ENCODE peak calls at places on chromosomes 16 and 17, in five cellular contexts. R is breast epithelium; C is CD8-positive, alpha-beta T cell; W is neuronal stem cell; L is left ventricle myocardium inferior. X is an unnamed sample.

GRCh38 chr16:55622930-55623561 is 32.7 kb upstream of the SLC6A2 start:
- DNase-seq in R (no peak), C (no peak), W (no peak), L (no peak), X (peak; percentile 7)

GRCh38 chr16:63361032-63361624 is 1324.9 kb upstream of the CDH8 start:
- DNase-seq in R (no peak), C (no peak), W (peak; percentile 44), L (no peak), X (peak; percentile 52)

GRCh38 chr17:78272181-78272913 is 40.9 kb downstream of the TMEM235 start:
- DNase-seq in R (peak; percentile 90), C (peak; percentile 69), W (no peak), L (peak; percentile 61), X (peak; percentile 47)

GRCh38 chr17:17722081-17722905 is 41.0 kb downstream of the RAI1 start:
- DNase-seq in R (no peak), C (peak; percentile 43), W (no peak), L (no peak), X (no peak)

GRCh38 chr17:4946312-4946976 is 1.9 kb downstream of the PFN1 start:
- DNase-seq in R (no peak), C (no peak), W (no peak), L (no peak), X (no peak)

GRCh38 chr16:72891291-72892227 is 156.4 kb downstream of the ZFHX3 start:
- DNase-seq in R (no peak), C (no peak), W (no peak), L (no peak), X (no peak)

GRCh38 chr17:12256380-12256995 is 235.8 kb downstream of the MAP2K4 start:
- DNase-seq in R (no peak), C (no peak), W (peak; percentile 32), L (no peak), X (peak; percentile 69)

GRCh38 chr16:85029413-85029794 is 1.8 kb downstream of the KIAA0513 start:
- DNase-seq in R (no peak), C (peak; percentile 59), W (no peak), L (no peak), X (peak; percentile 87)

GRCh38 chr17:79483122-79483521 is 127.7 kb downstream of the RBFOX3 start:
- DNase-seq in R (no peak), C (no peak), W (no peak), L (no peak), X (no peak)

GRCh38 chr17:49645654-49646053 is 32.2 kb downstream of the SPOP start:
- DNase-seq in R (no peak), C (no peak), W (no peak), L (no peak), X (no peak)

DNA sequence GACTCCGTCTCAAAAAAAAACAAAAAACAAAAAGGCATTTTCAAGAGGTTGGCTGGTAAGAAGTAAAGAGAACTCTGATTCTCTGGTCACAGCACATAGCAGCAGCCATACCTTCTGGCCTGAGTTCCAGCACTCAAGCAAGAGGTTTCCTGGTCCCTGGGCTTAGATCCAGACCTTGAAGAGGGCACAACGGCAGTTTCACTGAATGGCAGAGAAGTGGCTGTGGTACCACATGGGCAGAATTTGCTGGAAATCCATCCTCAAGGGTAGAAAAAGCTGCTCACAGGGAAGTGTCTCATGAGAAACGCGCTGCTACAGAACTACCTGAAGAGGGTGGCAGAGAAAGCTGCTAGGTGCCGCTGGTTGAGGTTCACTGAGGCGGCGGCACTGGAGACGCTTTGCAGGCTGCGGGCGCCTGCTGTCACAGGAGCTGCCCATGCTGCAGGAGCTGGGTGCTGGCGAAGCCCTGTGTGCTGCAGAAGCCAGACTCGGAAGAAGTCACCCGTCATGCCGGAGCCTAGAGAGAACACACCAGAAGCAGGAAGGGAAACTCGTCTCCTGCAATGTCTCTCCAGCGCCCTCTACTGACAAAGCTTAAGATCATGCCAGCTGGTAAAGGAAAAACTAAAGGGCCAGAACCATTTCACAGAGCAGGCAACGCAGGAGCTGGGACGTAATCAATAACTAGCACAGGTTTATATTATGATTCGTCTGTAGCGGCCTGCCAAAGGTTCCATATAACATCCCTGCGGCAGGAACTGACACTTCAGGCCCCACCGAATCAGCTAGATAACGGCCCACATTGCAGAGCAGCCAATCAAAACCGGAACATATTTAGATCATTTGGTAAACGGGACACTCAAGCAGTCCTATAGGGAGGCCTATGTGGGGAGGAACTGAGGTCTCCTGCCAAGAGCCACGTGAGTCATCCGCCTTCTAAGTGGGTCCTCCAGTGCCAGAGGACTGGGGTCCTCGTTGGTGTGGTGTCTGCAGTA is 5.4 kb upstream of the ZNF213 start:
- DNase-seq in R (peak; percentile 69), C (peak; percentile 82), W (peak; percentile 76), L (peak; percentile 63), X (peak; percentile 74)
- H3K4me1 ChIP-seq in R (peaks cover 14% of the 10 kb centered on the region), C (peaks cover 36% of the 10 kb centered on the region), W (peaks cover 3% of the 10 kb centered on the region), L (peaks cover 64% of the 10 kb centered on the region), X (no peaks in the 10 kb centered on the region)

GRCh38 chr16:352547-353403 is at the start of gene AXIN1:
- DNase-seq in R (peak; percentile 100), C (peak; percentile 100), W (peak; percentile 100), L (peak; percentile 100), X (peak; percentile 94)
- H3K27ac ChIP-seq in R (peak within 1 kb of the TSS; percentile 42), C (peak within 1 kb of the TSS; percentile 47), W (no peak within 1 kb of the TSS), L (peak within 1 kb of the TSS; percentile 77), X (no peak within 1 kb of the TSS)

DNA sequence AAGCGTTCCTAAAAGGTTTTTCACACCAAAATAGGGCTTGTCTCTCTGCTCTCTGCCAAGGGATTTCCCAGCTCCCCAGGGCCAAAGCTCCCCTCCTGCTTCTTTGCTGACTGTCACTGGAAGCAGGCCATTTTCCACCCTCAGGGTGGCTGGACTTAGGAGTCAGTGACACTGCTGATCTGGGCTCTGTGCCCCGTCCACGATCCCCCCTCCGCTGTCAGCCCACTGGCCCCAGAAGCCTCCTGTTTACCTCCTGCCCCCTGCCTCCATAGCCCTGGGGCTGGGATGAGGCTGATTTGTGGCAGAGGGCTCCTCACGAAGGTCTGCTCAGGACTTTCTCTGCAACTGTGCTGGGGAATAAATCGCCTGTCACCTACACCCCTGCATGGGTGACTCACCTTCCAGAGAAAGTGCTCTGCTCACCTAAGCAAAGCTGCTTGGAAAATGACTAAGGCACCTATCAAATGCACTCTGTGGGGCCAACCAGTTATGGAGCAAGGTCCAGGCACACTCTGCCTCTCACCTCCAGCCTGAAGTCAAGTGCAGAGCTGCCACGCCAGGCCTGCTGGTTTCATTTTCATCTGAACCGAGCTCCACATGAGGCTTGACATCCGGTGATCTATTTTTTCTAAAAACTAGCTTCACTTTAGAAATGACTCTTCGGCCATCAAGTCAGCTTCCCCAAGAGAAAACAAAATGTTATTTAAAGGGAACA is 4.9 kb downstream of the MAP3K14 start:
- DNase-seq in R (peak; percentile 68), C (peak; percentile 67), W (no peak), L (peak; percentile 63), X (peak; percentile 99)
- H3K4me1 ChIP-seq in R (peaks cover 50% of the 10 kb centered on the region), C (peaks cover 76% of the 10 kb centered on the region), W (peaks cover 3% of the 10 kb centered on the region), L (peaks cover 99% of the 10 kb centered on the region), X (peaks cover 71% of the 10 kb centered on the region)

GRCh38 chr17:34991606-34992005 is 11.3 kb downstream of the LIG3 start:
- DNase-seq in R (no peak), C (no peak), W (no peak), L (no peak), X (no peak)
- H3K27ac ChIP-seq in R (no peak overlapping the region), C (no peak overlapping the region), W (no peak overlapping the region), L (peak overlapping the region; percentile 49), X (no peak overlapping the region)

X was measured in PC-3.